ENCODE peak calls at places on chromosomes 13 and 19, in seven cellular contexts. One of them, this sample, is unnamed.

GRCh38 chr13:107348931-107349330 is 781.0 kb upstream of the ARGLU1 start:
- DNase-seq in cardiac fibroblast: peak; percentile 40
- DNase-seq in AML-193: peak; percentile 17
- DNase-seq in neural crest cell: no peak
- DNase-seq in uterus: no peak
- DNase-seq in H54: no peak
- DNase-seq in stimulated activated CD4-positive, alpha-beta T cell treated with anti-CD3 and anti-CD28 coated beads, Interleukin-2, amount 100 ng/mL, for 48 hours: no peak
- DNase-seq in this sample: no peak

GRCh38 chr13:72849571-72849970 is 67.6 kb downstream of the PIBF1 start:
- DNase-seq in cardiac fibroblast: peak; percentile 23
- DNase-seq in AML-193: no peak
- DNase-seq in neural crest cell: no peak
- DNase-seq in uterus: no peak
- DNase-seq in H54: no peak
- DNase-seq in stimulated activated CD4-positive, alpha-beta T cell treated with anti-CD3 and anti-CD28 coated beads, Interleukin-2, amount 100 ng/mL, for 48 hours: no peak
- DNase-seq in this sample: no peak

GRCh38 chr13:55632402-55632801 is 1508.3 kb upstream of the PRR20A start:
- DNase-seq in cardiac fibroblast: no peak
- DNase-seq in AML-193: no peak
- DNase-seq in neural crest cell: no peak
- DNase-seq in uterus: no peak
- DNase-seq in H54: no peak
- DNase-seq in stimulated activated CD4-positive, alpha-beta T cell treated with anti-CD3 and anti-CD28 coated beads, Interleukin-2, amount 100 ng/mL, for 48 hours: no peak
- DNase-seq in this sample: no peak

GRCh38 chr13:109783815-109784589 is 2.4 kb downstream of the IRS2 start:
- DNase-seq in cardiac fibroblast: peak; percentile 28
- DNase-seq in AML-193: no peak
- DNase-seq in neural crest cell: no peak
- DNase-seq in uterus: peak; percentile 17
- DNase-seq in H54: no peak
- DNase-seq in stimulated activated CD4-positive, alpha-beta T cell treated with anti-CD3 and anti-CD28 coated beads, Interleukin-2, amount 100 ng/mL, for 48 hours: no peak
- DNase-seq in this sample: no peak

GRCh38 chr19:21047712-21048111 is 27.3 kb downstream of the ZNF430 start:
- DNase-seq in cardiac fibroblast: no peak
- DNase-seq in AML-193: no peak
- DNase-seq in neural crest cell: no peak
- DNase-seq in uterus: no peak
- DNase-seq in H54: no peak
- DNase-seq in stimulated activated CD4-positive, alpha-beta T cell treated with anti-CD3 and anti-CD28 coated beads, Interleukin-2, amount 100 ng/mL, for 48 hours: no peak
- DNase-seq in this sample: no peak

GRCh38 chr19:12065100-12065538 is 588 bp downstream of the ZNF844 start:
- DNase-seq in cardiac fibroblast: peak; percentile 54
- DNase-seq in AML-193: peak; percentile 24
- DNase-seq in neural crest cell: peak; percentile 22
- DNase-seq in uterus: no peak
- DNase-seq in H54: no peak
- DNase-seq in stimulated activated CD4-positive, alpha-beta T cell treated with anti-CD3 and anti-CD28 coated beads, Interleukin-2, amount 100 ng/mL, for 48 hours: no peak
- DNase-seq in this sample: no peak

GRCh38 chr13:102779426-102780159 is 6.0 kb upstream of the TEX30 start:
- DNase-seq in cardiac fibroblast: no peak
- DNase-seq in AML-193: no peak
- DNase-seq in neural crest cell: no peak
- DNase-seq in uterus: no peak
- DNase-seq in H54: no peak
- DNase-seq in stimulated activated CD4-positive, alpha-beta T cell treated with anti-CD3 and anti-CD28 coated beads, Interleukin-2, amount 100 ng/mL, for 48 hours: peak; percentile 18
- DNase-seq in this sample: no peak

GRCh38 chr19:13461536-13461935 is 44.7 kb downstream of the CACNA1A start:
- DNase-seq in cardiac fibroblast: no peak
- DNase-seq in AML-193: no peak
- DNase-seq in neural crest cell: no peak
- DNase-seq in uterus: no peak
- DNase-seq in H54: no peak
- DNase-seq in stimulated activated CD4-positive, alpha-beta T cell treated with anti-CD3 and anti-CD28 coated beads, Interleukin-2, amount 100 ng/mL, for 48 hours: no peak
- DNase-seq in this sample: no peak

GRCh38 chr13:91133941-91134772 is 213.3 kb upstream of the MIR17HG start:
- DNase-seq in cardiac fibroblast: peak; percentile 76
- DNase-seq in AML-193: peak; percentile 33
- DNase-seq in neural crest cell: peak; percentile 53
- DNase-seq in uterus: no peak
- DNase-seq in H54: peak; percentile 14
- DNase-seq in stimulated activated CD4-positive, alpha-beta T cell treated with anti-CD3 and anti-CD28 coated beads, Interleukin-2, amount 100 ng/mL, for 48 hours: peak; percentile 21
- DNase-seq in this sample: peak; percentile 41

GRCh38 chr13:98752111-98752941 is at the start of gene SLC15A1:
- DNase-seq in cardiac fibroblast: no peak
- DNase-seq in AML-193: no peak
- DNase-seq in neural crest cell: peak; percentile 8
- DNase-seq in uterus: no peak
- DNase-seq in H54: no peak
- DNase-seq in stimulated activated CD4-positive, alpha-beta T cell treated with anti-CD3 and anti-CD28 coated beads, Interleukin-2, amount 100 ng/mL, for 48 hours: no peak
- DNase-seq in this sample: peak; percentile 16

GRCh38 chr13:28531195-28531955 is 36.4 kb upstream of the FLT1 start:
- DNase-seq in cardiac fibroblast: peak; percentile 42
- DNase-seq in AML-193: no peak
- DNase-seq in neural crest cell: peak; percentile 33
- DNase-seq in uterus: no peak
- DNase-seq in H54: no peak
- DNase-seq in stimulated activated CD4-positive, alpha-beta T cell treated with anti-CD3 and anti-CD28 coated beads, Interleukin-2, amount 100 ng/mL, for 48 hours: no peak
- DNase-seq in this sample: peak; percentile 81